ENCODE peak calls at places on chromosomes 2 and 18, in nine cellular contexts. G, L, W, V, S, Z, K, O and Q are unnamed samples. For H3K9me3, the result is how much of the 10 kb centered on the place peaks cover.

GRCh38 chr2:45643543-45644542 is 7.6 kb upstream of the PRKCE start:
- DNase-seq in G (peak), L (peak), W (peak), V (peak), S (peak), Z (peak), K (no peak), O (peak), Q (peak)

GRCh38 chr2:65071499-65072180 is 15.4 kb downstream of the CEP68 start:
- DNase-seq in G (no peak), L (no peak), W (no peak), V (peak), S (no peak), Z (no peak), K (no peak), O (no peak), Q (peak)

GRCh38 chr2:86671304-86671981 is 47.8 kb upstream of the RNF103 start:
- DNase-seq in G (no peak), L (no peak), W (no peak), V (no peak), S (no peak), Z (no peak), K (peak), O (no peak), Q (no peak)

GRCh38 chr2:172440795-172441194 is 13.4 kb downstream of the ITGA6 start:
- DNase-seq in G (no peak), L (no peak), W (no peak), V (no peak), S (no peak), Z (no peak), K (no peak), O (no peak), Q (no peak)

GRCh38 chr2:164504253-164504652 is 117.0 kb downstream of the GRB14 start:
- DNase-seq in G (no peak), L (no peak), W (no peak), V (no peak), S (no peak), Z (no peak), K (no peak), O (no peak), Q (peak)

GRCh38 chr2:238172439-238172838 is 13.7 kb downstream of the ERFE start:
- DNase-seq in G (peak), L (no peak), W (no peak), V (no peak), S (no peak), Z (no peak), K (no peak), O (no peak), Q (no peak)

GRCh38 chr2:167706800-167707199 is 540.6 kb downstream of the STK39 start:
- DNase-seq in G (no peak), L (no peak), W (no peak), V (no peak), S (no peak), Z (no peak), K (no peak), O (no peak), Q (no peak)

GRCh38 chr18:8946046-8946838 is 156.3 kb upstream of the NDUFV2 start:
- DNase-seq in G (no peak), L (no peak), W (no peak), V (no peak), S (no peak), Z (no peak), K (peak), O (no peak), Q (peak)

GRCh38 chr2:11616851-11617415 is 53.1 kb downstream of the NTSR2 start:
- DNase-seq in G (no peak), L (no peak), W (no peak), V (no peak), S (no peak), Z (no peak), K (no peak), O (no peak), Q (no peak)

GRCh38 chr2:238093181-238094140 is 6.7 kb upstream of the ESPNL start:
- DNase-seq in G (no peak), L (peak), W (no peak), V (peak), S (peak), Z (no peak), K (no peak), O (peak), Q (no peak)

GRCh38 chr2:42960835-42961165 is 168.4 kb upstream of the HAAO start:
- DNase-seq in G (no peak), L (no peak), W (no peak), V (no peak), S (no peak), Z (no peak), K (no peak), O (no peak), Q (no peak)

GRCh38 chr2:130755234-130756040 is at the start of gene AMER3:
- DNase-seq in G (no peak), L (no peak), W (peak), V (peak), S (no peak), Z (no peak), K (no peak), O (no peak), Q (no peak)

GRCh38 chr2:224650815-224651439 is 65.2 kb downstream of the CCDC195 start:
- DNase-seq in G (no peak), L (no peak), W (peak), V (peak), S (no peak), Z (peak), K (peak), O (no peak), Q (peak)

GRCh38 chr2:194769030-194769429 is 888.0 kb upstream of the SLC39A10 start:
- DNase-seq in G (no peak), L (no peak), W (no peak), V (no peak), S (no peak), Z (no peak), K (no peak), O (no peak), Q (no peak)

DNA sequence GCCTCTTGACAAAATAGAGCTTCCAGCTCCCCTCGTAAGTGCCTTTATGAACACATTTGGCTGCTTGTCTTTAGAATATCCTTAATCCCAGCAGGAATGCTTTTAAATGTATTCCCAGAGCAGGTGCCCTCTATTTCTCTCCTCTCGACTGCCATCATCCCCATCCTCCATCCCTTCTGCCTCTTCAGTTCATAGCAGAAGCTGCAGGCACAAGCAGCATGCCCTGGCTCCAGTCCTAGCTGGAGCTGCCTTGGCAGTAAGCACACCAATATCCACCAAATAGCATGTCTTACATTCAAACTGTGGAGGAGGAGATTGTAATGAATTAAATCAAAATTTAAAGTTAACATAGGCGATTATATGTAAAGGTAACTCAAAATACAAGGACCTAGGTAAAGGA is 891.3 kb upstream of the SLC39A10 start:
- DNase-seq in G (no peak), L (no peak), W (no peak), V (no peak), S (no peak), Z (no peak), K (no peak), O (no peak), Q (no peak)
- TF ChIP-seq CTCF in G (no peak), L (no peak), W (no peak), V (no peak), S (no peak), Z (no peak), K (no peak), O (no peak), Q (no peak)

DNA sequence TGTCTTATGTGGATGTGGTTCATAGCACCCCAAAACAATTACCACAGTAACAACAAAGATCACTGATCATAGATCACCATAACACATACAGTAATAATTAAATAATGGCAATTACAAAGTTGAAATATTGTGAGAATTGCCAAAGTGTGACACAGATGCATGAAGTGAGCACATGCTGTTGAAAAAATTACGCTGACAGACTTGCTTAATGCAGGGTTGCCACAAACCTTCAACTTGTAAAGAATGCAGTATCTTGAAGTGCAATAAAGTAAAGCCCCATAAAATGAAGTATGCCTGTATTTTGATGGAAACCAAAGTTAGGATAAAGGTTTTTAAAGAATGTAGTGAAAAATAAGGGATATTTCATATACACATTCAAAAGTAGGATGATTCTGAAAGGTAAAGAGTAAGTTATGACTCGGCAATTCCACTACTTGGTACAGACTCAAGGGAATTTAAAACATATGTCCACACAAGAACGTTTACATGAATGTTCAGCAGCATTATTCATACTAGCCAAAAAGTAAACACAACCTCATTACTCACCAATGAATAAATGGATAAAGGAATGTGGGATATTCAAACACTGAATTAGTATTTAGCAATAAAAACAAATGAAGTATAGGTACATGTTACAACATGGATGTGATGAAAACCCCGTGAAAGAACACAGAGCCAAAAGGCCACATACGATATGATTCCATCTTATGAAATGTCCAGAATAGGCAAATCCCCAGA is 61.6 kb downstream of the SCN9A start:
- DNase-seq in G (no peak), L (no peak), W (no peak), V (no peak), S (no peak), Z (no peak), K (peak), O (no peak), Q (peak)
- H3K9me3 ChIP-seq in G (under half), L (under half), W (under half), V (under half), S (under half), Z (under half), K (under half), O (under half), Q (under half)

DNA sequence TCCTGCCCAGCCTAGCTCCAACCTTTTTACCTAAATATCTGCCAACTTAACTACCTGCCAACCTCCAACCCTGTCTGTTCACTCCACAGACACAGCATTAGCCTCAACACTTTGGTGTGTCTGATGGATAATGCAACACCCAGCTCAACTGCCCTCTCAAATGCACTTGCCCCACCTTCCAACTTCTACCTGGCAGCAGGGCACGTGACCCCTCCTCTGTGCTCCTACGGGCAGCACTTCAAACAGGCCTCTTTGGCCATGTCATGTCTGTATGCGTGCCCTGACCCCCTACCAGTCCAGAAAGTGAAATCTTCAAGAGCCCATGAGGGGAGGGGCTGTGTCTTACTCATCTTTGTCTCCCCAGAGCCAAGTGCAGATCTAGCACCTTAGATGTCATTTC is 25.5 kb downstream of the RNF149 start:
- DNase-seq in G (no peak), L (no peak), W (no peak), V (no peak), S (no peak), Z (no peak), K (no peak), O (no peak), Q (no peak)
- TF ChIP-seq CTCF in G (no peak), L (no peak), W (no peak), V (no peak), S (no peak), Z (no peak), K (no peak), O (no peak), Q (no peak)

GRCh38 chr2:2870106-2870505 is 507.5 kb downstream of the EIPR1 start:
- DNase-seq in G (no peak), L (no peak), W (no peak), V (peak), S (no peak), Z (no peak), K (no peak), O (no peak), Q (no peak)
- H3K9me3 ChIP-seq in G (under half), L (under half), W (under half), V (under half), S (under half), Z (under half), K (under half), O (under half), Q (under half)

GRCh38 chr2:109525836-109526235 is 87.9 kb downstream of the SEPTIN10 start:
- DNase-seq in G (peak), L (no peak), W (no peak), V (no peak), S (no peak), Z (no peak), K (no peak), O (no peak), Q (no peak)
- TF ChIP-seq CTCF in G (no peak), L (no peak), W (no peak), V (no peak), S (no peak), Z (no peak), K (no peak), O (no peak), Q (no peak)

GRCh38 chr2:185511925-185512324 is 226.7 kb upstream of the FSIP2 start:
- DNase-seq in G (no peak), L (no peak), W (no peak), V (no peak), S (no peak), Z (no peak), K (no peak), O (no peak), Q (no peak)

GRCh38 chr2:185507703-185508102 is 230.9 kb upstream of the FSIP2 start:
- DNase-seq in G (no peak), L (no peak), W (no peak), V (peak), S (no peak), Z (no peak), K (no peak), O (no peak), Q (peak)

GRCh38 chr2:185510060-185510459 is 228.5 kb upstream of the FSIP2 start:
- DNase-seq in G (no peak), L (no peak), W (no peak), V (no peak), S (no peak), Z (no peak), K (no peak), O (no peak), Q (no peak)
- H3K9me3 ChIP-seq in G (under half), L (half or more), W (under half), V (under half), S (under half), Z (under half), K (under half), O (under half), Q (under half)